ENCODE peak calls at places on chromosomes 12 and 14, in six cellular contexts. S is K562, G is A549, Y is GM12878, V is HepG2, F is endothelial cell of umbilical vein. C is an unnamed sample.

GRCh38 chr14:81219821-81220487 is 805 bp downstream of the GTF2A1 start:
- DNase-seq in S (peak), G (no peak), Y (no peak), V (peak), F (no peak), C (peak)

GRCh38 chr12:38904932-38905479 is 385 bp downstream of the CPNE8 start:
- DNase-seq in S (peak), G (peak), Y (peak), V (peak), F (peak), C (peak)

GRCh38 chr12:25365340-25365730 is 114.6 kb upstream of the KRAS start:
- DNase-seq in S (no peak), G (no peak), Y (no peak), V (no peak), F (no peak), C (no peak)

GRCh38 chr12:103011974-103012763 is 54.7 kb downstream of the ASCL1 start:
- DNase-seq in S (no peak), G (no peak), Y (no peak), V (no peak), F (no peak), C (no peak)

GRCh38 chr12:85441025-85441424 is 161.0 kb downstream of the ALX1 start:
- DNase-seq in S (no peak), G (no peak), Y (no peak), V (no peak), F (no peak), C (no peak)

GRCh38 chr14:61630399-61630798 is 64.9 kb upstream of the HIF1A start:
- DNase-seq in S (no peak), G (no peak), Y (no peak), V (no peak), F (no peak), C (no peak)

GRCh38 chr14:99596071-99596627 is 7.9 kb downstream of the CCDC85C start:
- DNase-seq in S (no peak), G (no peak), Y (no peak), V (no peak), F (peak), C (no peak)

GRCh38 chr14:75063491-75064204 is at the start of gene ACYP1:
- DNase-seq in S (peak), G (peak), Y (peak), V (peak), F (peak), C (peak)

GRCh38 chr14:88934231-88934898 is 109.9 kb downstream of the TTC8 start:
- DNase-seq in S (no peak), G (no peak), Y (no peak), V (no peak), F (no peak), C (no peak)

GRCh38 chr12:13777374-13777773 is 204.0 kb downstream of the GRIN2B start:
- DNase-seq in S (no peak), G (no peak), Y (no peak), V (no peak), F (no peak), C (no peak)

GRCh38 chr14:79551591-79551990 is 659.7 kb downstream of the DIO2 start:
- DNase-seq in S (no peak), G (no peak), Y (no peak), V (no peak), F (no peak), C (no peak)

GRCh38 chr12:122995503-122996187 is 15.2 kb downstream of the ARL6IP4 start:
- DNase-seq in S (no peak), G (no peak), Y (no peak), V (no peak), F (no peak), C (no peak)

GRCh38 chr12:129212221-129212630 is 358.9 kb downstream of the GLT1D1 start:
- DNase-seq in S (no peak), G (no peak), Y (no peak), V (peak), F (no peak), C (no peak)

GRCh38 chr14:100866666-100867630 is 36.6 kb downstream of the RTL1 start:
- DNase-seq in S (no peak), G (no peak), Y (no peak), V (no peak), F (no peak), C (no peak)

GRCh38 chr14:100106260-100106659 is 41.0 kb downstream of the EVL start:
- DNase-seq in S (no peak), G (no peak), Y (no peak), V (no peak), F (no peak), C (no peak)

GRCh38 chr12:96500686-96501085 is 11.3 kb downstream of the CFAP54 start:
- DNase-seq in S (no peak), G (no peak), Y (no peak), V (no peak), F (no peak), C (peak)

GRCh38 chr12:52710744-52711143 is 7.4 kb upstream of the KRT77 start:
- DNase-seq in S (no peak), G (no peak), Y (no peak), V (no peak), F (no peak), C (peak)

GRCh38 chr12:104473374-104473983 is 16.7 kb downstream of the CHST11 start:
- DNase-seq in S (no peak), G (no peak), Y (no peak), V (no peak), F (peak), C (peak)

GRCh38 chr14:44782775-44783238 is 178.9 kb downstream of the KLHL28 start:
- DNase-seq in S (no peak), G (no peak), Y (no peak), V (no peak), F (no peak), C (no peak)

DNA sequence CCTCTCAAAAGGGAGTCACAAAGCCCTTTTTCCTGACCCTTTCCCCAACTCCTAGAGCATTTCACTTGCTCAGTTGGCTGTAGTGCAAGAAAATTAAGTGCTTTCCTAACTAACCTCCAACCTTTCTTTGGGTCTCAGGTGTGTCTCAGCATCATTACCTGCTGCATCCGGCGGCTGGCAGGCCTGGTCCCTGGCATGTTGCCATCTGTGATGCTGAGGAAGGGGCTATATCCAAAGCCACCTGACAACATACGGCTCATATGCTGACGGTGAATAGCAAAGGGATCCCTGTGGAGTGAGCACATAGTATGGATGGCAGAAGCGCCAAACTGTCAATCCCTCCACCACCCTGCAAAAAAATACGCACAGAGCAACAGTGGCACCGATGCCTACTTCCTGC is 1.2 kb downstream of the MLF2 start:
- DNase-seq in S (no peak), G (no peak), Y (no peak), V (no peak), F (no peak), C (no peak)
- H3K4me3 ChIP-seq in S (peak), G (peak), Y (peak), V (peak), F (no peak), C (peak)

GRCh38 chr12:88579572-88579940 is 715 bp downstream of the KITLG start:
- DNase-seq in S (no peak), G (peak), Y (no peak), V (no peak), F (no peak), C (no peak)
- TF ChIP-seq MYC in S (no peak), G (no peak), Y (no peak), V (no peak), F (no peak), C (no peak)

DNA sequence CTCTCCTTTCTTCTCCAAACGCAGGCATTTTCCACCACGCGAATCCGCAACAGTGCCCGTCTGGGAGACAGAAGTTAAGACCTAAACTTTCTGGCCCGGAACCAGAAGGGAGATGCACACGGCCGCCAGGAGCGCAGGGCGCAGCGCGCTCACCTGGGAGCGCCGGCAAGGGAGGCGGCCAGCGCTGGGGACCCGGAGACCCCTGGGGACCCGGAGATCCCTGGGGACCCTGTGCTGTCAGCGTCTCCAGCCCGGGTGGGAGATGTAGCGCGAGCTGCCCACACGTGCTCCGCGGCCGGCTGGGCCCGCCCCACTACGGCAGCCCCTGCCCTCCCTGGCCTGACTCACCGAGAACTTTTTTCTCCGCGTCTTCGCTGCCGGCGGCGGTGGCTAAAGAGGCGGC is 620 bp downstream of the YBX3 start:
- DNase-seq in S (peak), G (peak), Y (no peak), V (peak), F (no peak), C (peak)
- TF ChIP-seq CTCF in S (no peak), G (no peak), Y (peak), V (no peak), F (no peak), C (no peak)

GRCh38 chr12:132185698-132186097 is 41.4 kb downstream of the NOC4L start:
- DNase-seq in S (no peak), G (no peak), Y (no peak), V (no peak), F (no peak), C (no peak)
- H3K4me3 ChIP-seq in S (no peak), G (no peak), Y (no peak), V (no peak), F (no peak), C (no peak)

DNA sequence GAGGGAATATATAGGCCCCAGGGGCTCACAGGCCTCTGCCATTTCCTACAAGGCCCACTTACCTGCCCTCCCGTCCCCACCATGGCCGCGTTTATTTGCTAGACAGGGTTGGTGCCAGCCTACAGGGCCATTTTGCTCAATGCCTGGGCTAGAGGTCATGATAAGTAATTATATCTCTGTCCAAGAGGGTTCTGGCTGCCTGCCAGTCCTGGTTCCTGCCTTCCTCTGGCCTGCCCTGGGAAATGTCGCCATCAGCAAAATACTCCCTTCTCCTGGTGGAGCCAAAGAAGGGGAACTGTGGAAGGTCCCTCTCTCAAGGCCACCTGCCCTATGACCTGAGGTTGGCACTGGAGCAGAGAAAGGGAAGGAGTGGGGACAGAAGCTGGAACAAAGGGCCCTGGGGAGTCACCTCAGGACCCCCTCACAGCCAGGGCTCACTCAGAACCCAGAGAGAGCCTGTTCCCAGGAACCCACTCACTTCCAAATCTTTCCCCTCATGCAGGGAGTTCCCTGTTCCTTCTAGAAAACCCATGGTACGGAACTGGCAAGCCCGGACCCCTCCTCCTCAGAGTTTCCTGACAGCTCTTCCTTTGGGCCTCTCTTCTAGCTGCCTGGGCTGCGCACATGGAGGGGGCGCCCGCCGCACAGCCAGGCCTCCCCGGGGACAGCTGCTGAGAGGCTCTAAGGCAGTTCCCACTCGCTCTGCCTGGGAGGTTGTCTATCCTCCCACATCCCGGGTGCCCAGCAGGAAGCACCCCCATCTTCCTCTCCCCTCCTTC is 280.5 kb downstream of the DPF3 start:
- DNase-seq in S (no peak), G (no peak), Y (no peak), V (no peak), F (peak), C (peak)
- TF ChIP-seq MYC in S (no peak), G (no peak), Y (no peak), V (no peak), F (no peak), C (no peak)

DNA sequence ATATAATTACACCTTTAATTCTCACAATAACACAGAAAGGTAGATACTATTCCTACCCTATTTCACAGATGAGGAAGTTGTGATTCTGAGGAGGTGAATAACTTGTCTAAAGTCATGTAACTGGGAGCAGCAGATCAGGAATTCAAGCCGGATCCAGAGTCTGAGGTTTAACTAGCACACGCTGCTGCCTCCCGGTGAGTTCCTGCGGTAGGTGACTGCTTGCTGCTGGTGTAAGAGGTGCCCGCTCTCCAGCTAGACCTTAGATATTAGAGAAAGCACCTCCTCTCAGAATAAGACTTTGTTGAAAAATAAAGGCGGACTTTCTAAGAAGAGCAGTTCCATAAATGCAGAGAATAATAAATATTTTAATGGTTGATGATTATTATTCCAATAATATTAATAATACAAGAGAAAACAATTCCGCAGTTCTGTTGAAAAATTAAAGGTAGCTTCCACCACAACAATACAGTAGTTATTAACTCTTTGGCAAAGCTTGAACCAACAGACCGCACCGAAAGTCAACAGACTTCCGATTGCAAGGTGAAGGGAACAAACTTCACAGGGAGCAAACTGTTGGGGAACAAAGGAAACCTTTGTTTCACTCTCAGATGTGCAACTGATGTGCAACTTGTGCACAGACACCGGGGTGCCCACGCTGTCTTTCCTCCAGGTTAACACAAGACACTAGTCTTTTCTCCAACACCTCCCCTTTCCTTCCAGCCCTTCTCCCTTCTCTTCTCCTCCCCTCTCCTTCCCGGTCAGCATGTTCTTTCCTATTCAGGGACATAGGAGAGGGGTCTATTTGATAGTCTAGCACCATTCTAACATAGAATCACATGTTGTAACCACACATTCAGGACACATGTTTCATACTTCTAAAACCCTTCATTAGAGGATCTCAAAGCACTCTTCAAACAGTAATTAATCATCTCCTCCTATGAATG is 73.2 kb upstream of the EGLN3 start:
- DNase-seq in S (no peak), G (no peak), Y (no peak), V (peak), F (no peak), C (no peak)
- TF ChIP-seq CTCF in S (peak), G (no peak), Y (no peak), V (peak), F (no peak), C (no peak)

DNA sequence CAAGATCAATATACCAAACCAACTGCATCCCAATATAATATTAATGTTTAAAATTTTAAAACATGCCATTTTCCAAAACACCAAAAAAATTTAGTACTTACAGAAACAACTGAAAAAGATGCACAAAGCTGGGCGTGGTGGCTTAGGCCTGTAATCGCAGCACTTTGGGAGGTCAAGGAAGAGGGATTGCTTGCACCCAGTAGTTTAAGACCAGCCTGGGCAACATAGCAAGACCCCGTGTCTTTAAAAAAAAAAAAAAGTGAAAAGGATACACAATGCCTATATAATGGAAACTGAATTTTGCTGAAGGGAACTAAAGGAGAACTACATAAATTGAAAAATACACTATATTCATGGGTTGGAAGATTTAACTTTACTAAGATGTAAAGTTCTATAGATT is 149.5 kb downstream of the RMST start:
- DNase-seq in S (no peak), G (no peak), Y (no peak), V (no peak), F (no peak), C (no peak)
- H3K4me3 ChIP-seq in S (no peak), G (no peak), Y (no peak), V (no peak), F (no peak), C (no peak)

GRCh38 chr14:104404922-104405321 is 174.6 kb upstream of the C14orf180 start:
- DNase-seq in S (no peak), G (no peak), Y (no peak), V (no peak), F (no peak), C (no peak)
- TF ChIP-seq MYC in S (no peak), G (no peak), Y (no peak), V (no peak), F (no peak), C (no peak)

DNA sequence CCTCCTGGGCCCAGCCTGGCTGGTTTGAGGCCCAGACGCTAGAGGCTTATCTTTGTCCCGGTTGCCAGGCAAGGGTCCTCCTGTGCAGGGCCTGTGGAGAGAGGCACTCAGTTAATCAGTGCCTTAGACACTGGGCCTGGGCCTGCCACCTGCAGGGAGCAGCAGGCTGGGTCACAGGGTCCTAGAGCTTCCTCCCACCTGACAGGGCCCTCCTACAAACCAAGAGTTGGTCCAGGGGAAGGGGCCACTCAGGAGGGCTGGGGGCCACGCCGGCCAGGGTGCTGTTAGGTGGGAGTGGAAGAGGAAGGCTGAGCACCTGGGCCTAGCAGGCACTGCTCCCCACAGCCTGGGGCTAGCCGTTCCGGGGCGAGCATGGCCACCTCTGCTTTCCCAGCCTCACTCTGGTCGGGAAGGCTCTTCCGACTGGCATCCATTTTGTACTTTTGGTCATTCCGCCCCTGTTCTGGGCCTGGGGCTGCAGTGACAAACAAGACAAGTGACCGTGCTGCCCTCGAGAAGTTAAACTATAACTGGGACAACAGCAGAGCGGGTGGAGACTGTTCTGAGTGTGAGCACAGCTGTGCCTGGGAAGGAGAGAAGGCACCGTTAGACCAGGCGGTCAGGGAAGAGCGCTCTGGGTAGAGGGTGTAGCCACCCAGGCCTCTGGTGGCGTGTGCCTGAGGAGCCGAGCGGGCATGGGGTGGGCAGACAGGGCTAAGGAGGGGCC is 27.2 kb downstream of the FBRSL1 start:
- DNase-seq in S (no peak), G (no peak), Y (no peak), V (peak), F (no peak), C (no peak)
- TF ChIP-seq CTCF in S (no peak), G (no peak), Y (no peak), V (peak), F (no peak), C (no peak)